ENCODE peak calls at places on chromosomes 11 and 22, in ten cellular contexts. Q is lower lobe of right lung, T is SK-N-SH, H is H9, O is GM23338, S is gastrocnemius medialis, P is cardiac fibroblast, R is mesothelial cell of epicardium, X is neural progenitor cell, J is GM13977. L is an unnamed sample.

GRCh38 chr11:40328890-40329617 is 1130.4 kb downstream of the LRRC4C start:
- DNase-seq in Q (peak), T (peak), H (no peak), O (no peak), S (peak), P (peak), R (no peak), X (no peak), J (no peak), L (peak)

GRCh38 chr11:75497788-75498404 is 27.8 kb downstream of the GDPD5 start:
- DNase-seq in Q (no peak), T (no peak), H (no peak), O (no peak), S (no peak), P (no peak), R (no peak), X (no peak), J (no peak), L (no peak)

GRCh38 chr11:73862971-73863370 is 13.7 kb downstream of the COA4 start:
- DNase-seq in Q (no peak), T (no peak), H (no peak), O (no peak), S (no peak), P (no peak), R (no peak), X (no peak), J (no peak), L (no peak)

GRCh38 chr11:23727821-23728220 is 769.0 kb upstream of the LUZP2 start:
- DNase-seq in Q (no peak), T (no peak), H (no peak), O (no peak), S (no peak), P (peak), R (no peak), X (no peak), J (peak), L (no peak)

GRCh38 chr11:7905961-7906429 is 25.1 kb downstream of the OR10A6 start:
- DNase-seq in Q (peak), T (no peak), H (peak), O (peak), S (no peak), P (no peak), R (no peak), X (peak), J (no peak), L (no peak)

GRCh38 chr22:28034760-28035401 is 115.8 kb upstream of the PITPNB start:
- DNase-seq in Q (no peak), T (peak), H (no peak), O (no peak), S (peak), P (peak), R (peak), X (no peak), J (no peak), L (peak)

GRCh38 chr22:24834845-24835570 is 29.0 kb downstream of the SGSM1 start:
- DNase-seq in Q (no peak), T (peak), H (peak), O (peak), S (no peak), P (peak), R (no peak), X (peak), J (no peak), L (peak)

GRCh38 chr11:46237248-46238077 is 40.0 kb upstream of the CREB3L1 start:
- DNase-seq in Q (peak), T (peak), H (peak), O (peak), S (no peak), P (peak), R (peak), X (peak), J (peak), L (peak)

GRCh38 chr11:34639545-34639944 is 18.7 kb downstream of the EHF start:
- DNase-seq in Q (no peak), T (no peak), H (no peak), O (no peak), S (no peak), P (no peak), R (no peak), X (no peak), J (no peak), L (peak)

GRCh38 chr11:30282289-30282631 is 40.6 kb upstream of the ARL14EP start:
- DNase-seq in Q (no peak), T (no peak), H (no peak), O (peak), S (no peak), P (no peak), R (no peak), X (no peak), J (no peak), L (no peak)

GRCh38 chr22:36881504-36882245 is 20.9 kb downstream of the NCF4 start:
- DNase-seq in Q (no peak), T (no peak), H (no peak), O (no peak), S (no peak), P (no peak), R (no peak), X (no peak), J (no peak), L (no peak)

GRCh38 chr11:1203505-1204271 is 19.2 kb upstream of the MUC5B start:
- DNase-seq in Q (peak), T (peak), H (peak), O (no peak), S (no peak), P (no peak), R (peak), X (no peak), J (no peak), L (peak)

GRCh38 chr11:117465236-117465997 is 137.8 kb downstream of the CEP164 start:
- DNase-seq in Q (no peak), T (no peak), H (no peak), O (no peak), S (no peak), P (no peak), R (no peak), X (no peak), J (no peak), L (no peak)

GRCh38 chr11:61828379-61828628 is 204 bp downstream of the FADS2 start:
- DNase-seq in Q (no peak), T (no peak), H (no peak), O (no peak), S (no peak), P (no peak), R (no peak), X (no peak), J (no peak), L (no peak)

GRCh38 chr11:61828629-61829407 is 718 bp downstream of the FADS2 start:
- DNase-seq in Q (peak), T (peak), H (peak), O (peak), S (no peak), P (peak), R (peak), X (peak), J (peak), L (peak)

GRCh38 chr11:61826930-61827572 is 1.0 kb upstream of the FADS2 start:
- DNase-seq in Q (peak), T (peak), H (no peak), O (no peak), S (no peak), P (no peak), R (no peak), X (no peak), J (peak), L (no peak)

GRCh38 chr11:61829806-61830205 is 1.7 kb downstream of the FADS2 start:
- DNase-seq in Q (no peak), T (no peak), H (no peak), O (no peak), S (no peak), P (no peak), R (no peak), X (no peak), J (no peak), L (no peak)

DNA sequence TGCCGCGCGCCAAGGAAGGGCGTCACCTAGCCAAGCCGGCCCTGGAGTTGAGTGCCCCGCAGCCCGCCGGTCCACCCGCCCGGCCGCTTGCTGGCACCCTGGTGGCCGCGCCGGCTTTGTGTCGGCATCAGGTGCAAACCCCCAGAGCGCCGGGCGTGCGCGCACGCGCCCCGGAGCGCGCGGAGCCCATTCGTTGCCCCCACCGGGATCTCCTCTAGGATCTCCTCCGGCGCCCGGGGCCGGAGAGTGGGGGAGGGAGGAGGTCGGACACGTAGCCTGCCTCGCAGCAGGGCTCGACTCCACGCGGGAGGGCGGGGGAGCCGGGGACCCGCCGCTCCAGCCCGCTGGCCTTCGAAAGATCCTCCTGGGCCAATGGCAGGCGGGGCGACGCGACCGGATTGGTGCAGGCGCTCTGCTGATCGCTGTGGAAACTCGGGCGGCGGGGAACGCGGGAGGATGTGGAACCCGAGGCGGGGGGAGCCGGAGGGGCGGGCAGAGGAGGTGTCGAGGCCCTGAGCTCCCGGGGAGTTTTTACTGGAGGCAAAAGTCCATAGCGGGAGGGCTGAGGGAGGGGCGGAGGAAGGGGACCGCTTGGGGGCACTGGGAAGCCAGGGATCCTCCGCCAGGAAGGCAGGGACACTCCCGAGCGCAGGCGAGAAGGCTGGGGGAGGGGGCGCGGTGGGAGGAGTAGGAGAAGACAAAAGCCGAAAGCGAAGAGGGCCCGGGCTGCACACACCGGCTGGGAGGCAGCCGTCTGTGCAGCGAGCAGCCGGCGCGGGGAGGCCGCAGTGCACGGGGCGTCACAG is at the start of gene FADS2:
- DNase-seq in Q (peak), T (peak), H (peak), O (peak), S (peak), P (peak), R (peak), X (peak), J (peak), L (peak)
- TF ChIP-seq CTCF in Q (no peak), T (no peak), H (peak), O (no peak), S (no peak), P (no peak), R (no peak), X (no peak), J (no peak), L (no peak)

GRCh38 chr11:66264893-66265292 is 3.5 kb upstream of the RAB1B start:
- DNase-seq in Q (no peak), T (peak), H (peak), O (peak), S (no peak), P (no peak), R (no peak), X (peak), J (no peak), L (no peak)
- TF ChIP-seq CTCF in Q (peak), T (peak), H (peak), O (peak), S (no peak), P (peak), R (peak), X (peak), J (peak), L (no peak)

DNA sequence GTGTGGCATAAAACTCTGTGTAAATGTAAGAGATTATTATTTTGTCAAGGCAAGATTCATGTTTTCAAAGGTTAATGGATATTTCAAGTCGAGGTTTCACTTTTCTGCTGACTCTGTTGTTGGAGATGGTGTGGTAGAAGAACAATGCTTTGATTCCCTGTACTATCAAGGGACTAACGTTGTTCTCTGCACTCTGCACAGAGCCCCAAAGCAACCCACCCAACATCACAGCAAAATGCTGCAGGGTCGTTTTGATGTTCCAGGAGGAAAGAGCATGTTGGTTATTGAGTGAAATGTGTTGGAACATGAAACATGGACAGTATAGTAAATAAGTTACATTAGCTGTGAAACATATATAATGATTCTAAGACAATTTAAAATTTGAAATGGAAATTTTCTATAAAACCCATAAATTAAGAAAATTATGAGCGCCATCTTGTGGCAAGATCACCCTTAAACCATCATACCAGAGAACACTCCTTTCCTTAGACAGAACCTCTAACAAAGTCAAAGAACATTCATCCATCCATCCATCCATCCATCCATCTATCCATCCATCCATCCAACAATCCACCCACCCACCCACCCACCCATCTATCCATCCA is 164.4 kb upstream of the ZBED5 start:
- DNase-seq in Q (no peak), T (peak), H (no peak), O (peak), S (no peak), P (peak), R (no peak), X (no peak), J (peak), L (peak)
- TF ChIP-seq CTCF in Q (peak), T (peak), H (peak), O (peak), S (peak), P (no peak), R (peak), X (peak), J (peak), L (peak)

GRCh38 chr11:67508486-67509121 is 642 bp upstream of the CDK2AP2 start:
- DNase-seq in Q (peak), T (peak), H (peak), O (peak), S (peak), P (peak), R (peak), X (peak), J (peak), L (peak)

GRCh38 chr11:67507891-67508485 is at the start of gene CDK2AP2:
- DNase-seq in Q (peak), T (peak), H (peak), O (peak), S (peak), P (peak), R (peak), X (peak), J (peak), L (peak)

GRCh38 chr11:67505605-67506396 is 638 bp upstream of the PITPNM1 start:
- DNase-seq in Q (peak), T (peak), H (peak), O (peak), S (peak), P (peak), R (peak), X (peak), J (peak), L (peak)

GRCh38 chr11:67506426-67507032 is 1.4 kb upstream of the PITPNM1 start:
- DNase-seq in Q (no peak), T (no peak), H (no peak), O (no peak), S (no peak), P (no peak), R (no peak), X (no peak), J (no peak), L (peak)

DNA sequence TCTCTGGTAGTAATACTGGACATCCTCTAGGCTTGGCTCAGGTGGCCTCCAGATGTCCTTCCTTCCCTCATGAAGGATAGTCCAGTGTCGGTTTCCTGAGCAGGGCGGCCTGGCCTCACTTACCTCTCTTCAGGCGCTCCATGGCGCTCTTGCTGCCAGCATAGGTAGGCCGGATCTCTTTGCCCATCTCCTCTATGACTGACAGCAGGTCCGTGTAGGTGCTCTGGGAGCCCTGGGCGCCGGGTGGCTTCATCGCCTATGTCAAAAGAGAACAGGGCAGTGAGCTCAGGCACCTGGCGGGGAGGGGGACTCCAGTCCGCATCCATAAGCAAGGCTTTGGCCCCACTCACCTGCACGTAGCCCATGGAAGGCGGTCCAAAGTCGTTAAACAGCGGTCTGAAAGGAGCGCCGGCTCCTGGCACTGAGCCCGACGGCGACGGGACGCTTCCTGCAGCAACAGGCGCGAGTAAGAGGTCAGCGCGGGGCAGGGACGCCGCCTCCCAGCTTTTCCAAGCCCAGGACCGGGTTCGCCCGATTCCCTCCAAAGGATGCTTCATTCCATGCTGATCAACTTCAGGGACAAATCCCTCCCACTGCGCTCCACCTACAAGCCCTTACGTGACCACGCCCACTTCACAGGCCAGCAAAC is 596 bp downstream of the CDK2AP2 start:
- DNase-seq in Q (no peak), T (no peak), H (peak), O (peak), S (no peak), P (peak), R (no peak), X (peak), J (no peak), L (peak)
- TF ChIP-seq CTCF in Q (no peak), T (no peak), H (no peak), O (no peak), S (no peak), P (no peak), R (no peak), X (no peak), J (no peak), L (no peak)

DNA sequence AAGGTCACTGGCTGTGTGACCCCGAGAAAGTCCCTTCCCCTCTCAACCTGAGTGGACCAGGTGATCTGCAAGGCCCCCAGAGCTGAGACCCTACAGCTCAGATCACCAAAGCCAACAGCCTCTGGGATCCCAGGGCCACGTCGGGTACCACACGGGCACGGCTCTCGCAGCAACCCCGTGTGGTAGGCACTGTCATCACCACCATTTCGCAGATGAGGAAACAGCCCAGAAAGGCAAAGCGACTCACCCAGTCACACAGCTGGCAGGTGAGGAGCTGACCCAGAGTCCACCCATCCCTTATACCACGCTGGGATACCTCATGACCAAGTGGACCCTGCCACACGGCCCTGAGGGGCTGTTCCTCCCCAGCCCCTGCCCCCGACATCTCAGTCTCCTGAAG is 2.8 kb downstream of the ATP5MGL start:
- DNase-seq in Q (no peak), T (no peak), H (peak), O (no peak), S (no peak), P (no peak), R (no peak), X (no peak), J (no peak), L (no peak)
- TF ChIP-seq CTCF in Q (no peak), T (no peak), H (no peak), O (no peak), S (no peak), P (no peak), R (no peak), X (no peak), J (no peak), L (no peak)

DNA sequence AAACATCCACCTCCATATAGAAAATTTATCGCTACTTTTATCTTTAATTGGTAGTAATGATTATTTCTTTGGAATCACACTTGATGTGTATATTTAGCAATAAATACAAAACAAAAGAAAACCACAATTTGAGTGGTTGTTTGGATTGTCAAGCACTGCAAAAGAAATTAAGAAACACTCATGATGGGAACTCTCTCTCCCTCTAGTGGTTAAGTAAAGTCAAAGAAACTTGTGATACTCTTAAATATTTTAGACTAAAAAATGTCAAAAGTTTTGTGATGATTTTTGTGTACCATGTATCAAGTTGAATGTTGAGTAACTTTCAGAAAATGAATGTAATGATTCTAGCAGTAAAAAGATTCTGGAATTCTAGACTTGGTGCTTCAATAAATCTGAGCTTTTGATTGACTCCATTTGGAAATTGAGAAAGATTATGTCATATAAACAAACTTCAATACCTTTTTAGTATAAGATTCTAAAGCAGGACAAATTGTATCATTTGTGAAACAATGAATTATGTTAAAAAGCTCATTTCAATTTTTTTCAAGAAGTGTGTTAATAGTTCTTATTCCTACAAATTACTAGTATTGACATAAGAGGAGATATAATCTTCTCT is 20.8 kb downstream of the MUC15 start:
- DNase-seq in Q (no peak), T (no peak), H (no peak), O (no peak), S (no peak), P (peak), R (no peak), X (no peak), J (no peak), L (no peak)
- TF ChIP-seq CTCF in Q (peak), T (peak), H (peak), O (peak), S (no peak), P (peak), R (peak), X (peak), J (peak), L (no peak)

GRCh38 chr11:59135648-59136461 is 6.8 kb upstream of the FAM111A start:
- DNase-seq in Q (peak), T (peak), H (peak), O (peak), S (peak), P (peak), R (peak), X (peak), J (peak), L (peak)
- TF ChIP-seq CTCF in Q (peak), T (peak), H (peak), O (peak), S (peak), P (peak), R (peak), X (peak), J (peak), L (peak)

GRCh38 chr11:68839054-68839865 is 2.5 kb downstream of the CPT1A start:
- DNase-seq in Q (peak), T (peak), H (peak), O (peak), S (peak), P (peak), R (peak), X (peak), J (peak), L (peak)
- TF ChIP-seq CTCF in Q (no peak), T (no peak), H (no peak), O (no peak), S (no peak), P (no peak), R (no peak), X (no peak), J (no peak), L (no peak)